ENCODE peak calls at places on chromosome 1, in eight cellular contexts. One of them, this sample, is unnamed. For H3K27me3, the result is how much of the 10 kb centered on the place peaks cover.

GRCh38 chr1:36156329-36157114 is 562 bp downstream of the MAP7D1 start:
- DNase-seq in transverse colon: peak
- DNase-seq in heart right ventricle: peak
- DNase-seq in PC-9: no peak
- DNase-seq in kidney epithelial cell: no peak
- DNase-seq in mesenchymal stem cell: peak
- DNase-seq in mammary epithelial cell: peak
- DNase-seq in brain microvascular endothelial cell: peak
- DNase-seq in this sample: peak

GRCh38 chr1:29542476-29543015 is 306.2 kb downstream of the PTPRU start:
- DNase-seq in mesenchymal stem cell: no peak
- DNase-seq in brain microvascular endothelial cell: no peak
- DNase-seq in transverse colon: no peak
- DNase-seq in kidney epithelial cell: no peak
- DNase-seq in mammary epithelial cell: no peak
- DNase-seq in heart right ventricle: no peak
- DNase-seq in PC-9: no peak
- DNase-seq in this sample: no peak

GRCh38 chr1:177857285-177857684 is 112.6 kb downstream of the SEC16B start:
- DNase-seq in brain microvascular endothelial cell: no peak
- DNase-seq in transverse colon: no peak
- DNase-seq in heart right ventricle: no peak
- DNase-seq in mesenchymal stem cell: no peak
- DNase-seq in PC-9: no peak
- DNase-seq in mammary epithelial cell: no peak
- DNase-seq in kidney epithelial cell: no peak
- DNase-seq in this sample: no peak

GRCh38 chr1:194533641-194534040 is 1347.2 kb upstream of the B3GALT2 start:
- DNase-seq in heart right ventricle: no peak
- DNase-seq in mammary epithelial cell: no peak
- DNase-seq in kidney epithelial cell: peak
- DNase-seq in brain microvascular endothelial cell: no peak
- DNase-seq in mesenchymal stem cell: no peak
- DNase-seq in transverse colon: no peak
- DNase-seq in PC-9: no peak
- DNase-seq in this sample: no peak

GRCh38 chr1:110554871-110555801 is 36.2 kb upstream of the KCNA10 start:
- DNase-seq in heart right ventricle: peak
- DNase-seq in mammary epithelial cell: no peak
- DNase-seq in PC-9: no peak
- DNase-seq in brain microvascular endothelial cell: no peak
- DNase-seq in kidney epithelial cell: no peak
- DNase-seq in mesenchymal stem cell: peak
- DNase-seq in transverse colon: peak
- DNase-seq in this sample: no peak

GRCh38 chr1:43206721-43207228 is 34.6 kb downstream of the CFAP57 start:
- DNase-seq in heart right ventricle: peak
- DNase-seq in transverse colon: no peak
- DNase-seq in PC-9: peak
- DNase-seq in brain microvascular endothelial cell: peak
- DNase-seq in mesenchymal stem cell: peak
- DNase-seq in kidney epithelial cell: peak
- DNase-seq in mammary epithelial cell: peak
- DNase-seq in this sample: peak

GRCh38 chr1:212613440-212614335 is 5.1 kb downstream of the ATF3 start:
- DNase-seq in kidney epithelial cell: no peak
- DNase-seq in brain microvascular endothelial cell: no peak
- DNase-seq in mammary epithelial cell: no peak
- DNase-seq in transverse colon: no peak
- DNase-seq in PC-9: no peak
- DNase-seq in mesenchymal stem cell: peak
- DNase-seq in heart right ventricle: no peak
- DNase-seq in this sample: no peak

GRCh38 chr1:91015794-91016550 is 5.9 kb downstream of the ZNF644 start:
- DNase-seq in mesenchymal stem cell: no peak
- DNase-seq in PC-9: peak
- DNase-seq in transverse colon: no peak
- DNase-seq in kidney epithelial cell: no peak
- DNase-seq in mammary epithelial cell: peak
- DNase-seq in brain microvascular endothelial cell: peak
- DNase-seq in heart right ventricle: no peak
- DNase-seq in this sample: no peak

GRCh38 chr1:25556791-25557476 is 13.5 kb downstream of the LDLRAP1 start:
- DNase-seq in mesenchymal stem cell: no peak
- DNase-seq in transverse colon: peak
- DNase-seq in kidney epithelial cell: no peak
- DNase-seq in heart right ventricle: no peak
- DNase-seq in brain microvascular endothelial cell: no peak
- DNase-seq in PC-9: peak
- DNase-seq in mammary epithelial cell: peak
- DNase-seq in this sample: peak

GRCh38 chr1:68166348-68166747 is 66.0 kb downstream of the WLS start:
- DNase-seq in PC-9: no peak
- DNase-seq in transverse colon: no peak
- DNase-seq in heart right ventricle: no peak
- DNase-seq in mesenchymal stem cell: peak
- DNase-seq in mammary epithelial cell: no peak
- DNase-seq in kidney epithelial cell: no peak
- DNase-seq in brain microvascular endothelial cell: no peak
- DNase-seq in this sample: no peak

GRCh38 chr1:6666696-6667095 is 34.9 kb downstream of the DNAJC11 start:
- DNase-seq in heart right ventricle: no peak
- DNase-seq in transverse colon: no peak
- DNase-seq in mammary epithelial cell: no peak
- DNase-seq in brain microvascular endothelial cell: no peak
- DNase-seq in PC-9: no peak
- DNase-seq in kidney epithelial cell: no peak
- DNase-seq in mesenchymal stem cell: no peak
- DNase-seq in this sample: no peak

DNA sequence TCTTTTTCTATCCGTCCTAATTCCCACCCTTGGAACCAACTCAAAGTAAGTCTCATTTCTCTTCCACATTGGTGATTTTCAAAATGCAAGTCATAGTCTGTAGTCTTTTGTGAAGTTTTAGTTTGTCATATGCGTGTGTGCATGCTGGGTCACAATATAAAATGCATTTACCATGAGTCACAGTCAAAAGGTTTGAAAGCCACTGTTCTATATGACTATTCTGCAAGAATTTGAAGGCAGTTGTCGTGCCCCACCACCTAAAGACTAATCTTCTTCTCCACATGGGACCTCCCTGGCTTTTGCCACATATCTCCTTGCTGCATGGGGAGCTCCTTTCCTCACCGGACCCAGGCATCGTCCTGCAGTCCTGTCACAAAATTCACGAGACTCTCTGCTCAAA is 1.6 kb downstream of the STPG1 start:
- DNase-seq in transverse colon: no peak
- DNase-seq in mammary epithelial cell: peak
- DNase-seq in brain microvascular endothelial cell: no peak
- DNase-seq in heart right ventricle: no peak
- DNase-seq in kidney epithelial cell: no peak
- DNase-seq in PC-9: peak
- DNase-seq in mesenchymal stem cell: peak
- DNase-seq in this sample: no peak
- H3K4me3 ChIP-seq in transverse colon: no peak
- H3K4me3 ChIP-seq in mammary epithelial cell: no peak
- H3K4me3 ChIP-seq in brain microvascular endothelial cell: peak
- H3K4me3 ChIP-seq in heart right ventricle: no peak
- H3K4me3 ChIP-seq in kidney epithelial cell: no peak
- H3K4me3 ChIP-seq in PC-9: no peak
- H3K4me3 ChIP-seq in mesenchymal stem cell: no peak
- H3K4me3 ChIP-seq in this sample: no peak

GRCh38 chr1:112711041-112711440 is 4.1 kb downstream of the PPM1J start:
- DNase-seq in mammary epithelial cell: no peak
- DNase-seq in heart right ventricle: no peak
- DNase-seq in transverse colon: no peak
- DNase-seq in brain microvascular endothelial cell: no peak
- DNase-seq in kidney epithelial cell: no peak
- DNase-seq in mesenchymal stem cell: no peak
- DNase-seq in PC-9: no peak
- DNase-seq in this sample: no peak

GRCh38 chr1:112710586-112710985 is 3.7 kb upstream of the RHOC start:
- DNase-seq in brain microvascular endothelial cell: no peak
- DNase-seq in transverse colon: no peak
- DNase-seq in heart right ventricle: no peak
- DNase-seq in kidney epithelial cell: no peak
- DNase-seq in PC-9: no peak
- DNase-seq in mesenchymal stem cell: no peak
- DNase-seq in mammary epithelial cell: no peak
- DNase-seq in this sample: no peak

GRCh38 chr1:112712191-112712590 is 2.9 kb downstream of the PPM1J start:
- DNase-seq in brain microvascular endothelial cell: no peak
- DNase-seq in mesenchymal stem cell: no peak
- DNase-seq in heart right ventricle: no peak
- DNase-seq in transverse colon: no peak
- DNase-seq in kidney epithelial cell: no peak
- DNase-seq in mammary epithelial cell: no peak
- DNase-seq in PC-9: no peak
- DNase-seq in this sample: no peak

GRCh38 chr1:112712701-112713128 is 2.4 kb downstream of the PPM1J start:
- DNase-seq in brain microvascular endothelial cell: no peak
- DNase-seq in heart right ventricle: no peak
- DNase-seq in kidney epithelial cell: no peak
- DNase-seq in mammary epithelial cell: no peak
- DNase-seq in PC-9: no peak
- DNase-seq in mesenchymal stem cell: no peak
- DNase-seq in transverse colon: no peak
- DNase-seq in this sample: no peak

DNA sequence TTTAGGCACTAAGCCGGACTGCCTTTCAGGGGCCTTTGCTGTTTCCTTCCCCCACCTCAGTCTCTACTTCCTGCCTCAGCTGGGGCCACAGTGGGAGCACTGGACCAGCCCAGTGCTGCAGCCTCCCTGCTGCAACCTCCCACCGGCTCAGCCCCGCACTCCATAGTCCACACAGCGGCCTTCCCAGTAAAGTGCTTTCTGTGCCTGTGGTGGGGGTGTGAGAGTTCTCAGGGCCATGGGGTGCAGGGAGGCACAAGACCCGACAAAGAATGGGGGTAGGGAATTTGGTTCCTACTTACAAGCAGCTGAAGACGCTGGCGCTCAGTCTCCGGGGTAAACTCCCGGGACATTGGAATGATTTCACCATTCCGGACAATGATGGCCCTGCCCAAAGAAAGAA is 3.5 kb downstream of the PPM1J start:
- DNase-seq in brain microvascular endothelial cell: no peak
- DNase-seq in PC-9: no peak
- DNase-seq in kidney epithelial cell: no peak
- DNase-seq in mesenchymal stem cell: no peak
- DNase-seq in mammary epithelial cell: no peak
- DNase-seq in transverse colon: no peak
- DNase-seq in heart right ventricle: no peak
- DNase-seq in this sample: no peak
- H3K27me3 ChIP-seq in brain microvascular endothelial cell: under half
- H3K27me3 ChIP-seq in PC-9: under half
- H3K27me3 ChIP-seq in kidney epithelial cell: under half
- H3K27me3 ChIP-seq in mesenchymal stem cell: under half
- H3K27me3 ChIP-seq in mammary epithelial cell: under half
- H3K27me3 ChIP-seq in transverse colon: under half
- H3K27me3 ChIP-seq in heart right ventricle: under half
- H3K27me3 ChIP-seq in this sample: under half

GRCh38 chr1:66532798-66533783 is 862 bp upstream of the SGIP1 start:
- DNase-seq in PC-9: no peak
- DNase-seq in brain microvascular endothelial cell: peak
- DNase-seq in kidney epithelial cell: peak
- DNase-seq in mesenchymal stem cell: peak
- DNase-seq in heart right ventricle: peak
- DNase-seq in mammary epithelial cell: no peak
- DNase-seq in transverse colon: no peak
- DNase-seq in this sample: peak

GRCh38 chr1:66535853-66536252 is 1.9 kb downstream of the SGIP1 start:
- DNase-seq in mesenchymal stem cell: no peak
- DNase-seq in mammary epithelial cell: no peak
- DNase-seq in transverse colon: no peak
- DNase-seq in brain microvascular endothelial cell: no peak
- DNase-seq in kidney epithelial cell: no peak
- DNase-seq in heart right ventricle: no peak
- DNase-seq in PC-9: no peak
- DNase-seq in this sample: no peak

GRCh38 chr1:66532214-66532613 is 1.7 kb upstream of the SGIP1 start:
- DNase-seq in PC-9: no peak
- DNase-seq in heart right ventricle: no peak
- DNase-seq in mesenchymal stem cell: no peak
- DNase-seq in brain microvascular endothelial cell: no peak
- DNase-seq in kidney epithelial cell: no peak
- DNase-seq in mammary epithelial cell: no peak
- DNase-seq in transverse colon: no peak
- DNase-seq in this sample: no peak

GRCh38 chr1:66535149-66535548 is 1.2 kb downstream of the SGIP1 start:
- DNase-seq in kidney epithelial cell: no peak
- DNase-seq in PC-9: no peak
- DNase-seq in transverse colon: no peak
- DNase-seq in mesenchymal stem cell: no peak
- DNase-seq in mammary epithelial cell: no peak
- DNase-seq in brain microvascular endothelial cell: no peak
- DNase-seq in heart right ventricle: no peak
- DNase-seq in this sample: no peak

GRCh38 chr1:66533804-66534745 is at the start of gene SGIP1:
- DNase-seq in PC-9: no peak
- DNase-seq in brain microvascular endothelial cell: peak
- DNase-seq in mesenchymal stem cell: peak
- DNase-seq in transverse colon: peak
- DNase-seq in kidney epithelial cell: no peak
- DNase-seq in mammary epithelial cell: no peak
- DNase-seq in heart right ventricle: peak
- DNase-seq in this sample: peak
- H3K4me3 ChIP-seq in PC-9: no peak
- H3K4me3 ChIP-seq in brain microvascular endothelial cell: peak
- H3K4me3 ChIP-seq in mesenchymal stem cell: peak
- H3K4me3 ChIP-seq in transverse colon: peak
- H3K4me3 ChIP-seq in kidney epithelial cell: peak
- H3K4me3 ChIP-seq in mammary epithelial cell: peak
- H3K4me3 ChIP-seq in heart right ventricle: peak
- H3K4me3 ChIP-seq in this sample: peak

DNA sequence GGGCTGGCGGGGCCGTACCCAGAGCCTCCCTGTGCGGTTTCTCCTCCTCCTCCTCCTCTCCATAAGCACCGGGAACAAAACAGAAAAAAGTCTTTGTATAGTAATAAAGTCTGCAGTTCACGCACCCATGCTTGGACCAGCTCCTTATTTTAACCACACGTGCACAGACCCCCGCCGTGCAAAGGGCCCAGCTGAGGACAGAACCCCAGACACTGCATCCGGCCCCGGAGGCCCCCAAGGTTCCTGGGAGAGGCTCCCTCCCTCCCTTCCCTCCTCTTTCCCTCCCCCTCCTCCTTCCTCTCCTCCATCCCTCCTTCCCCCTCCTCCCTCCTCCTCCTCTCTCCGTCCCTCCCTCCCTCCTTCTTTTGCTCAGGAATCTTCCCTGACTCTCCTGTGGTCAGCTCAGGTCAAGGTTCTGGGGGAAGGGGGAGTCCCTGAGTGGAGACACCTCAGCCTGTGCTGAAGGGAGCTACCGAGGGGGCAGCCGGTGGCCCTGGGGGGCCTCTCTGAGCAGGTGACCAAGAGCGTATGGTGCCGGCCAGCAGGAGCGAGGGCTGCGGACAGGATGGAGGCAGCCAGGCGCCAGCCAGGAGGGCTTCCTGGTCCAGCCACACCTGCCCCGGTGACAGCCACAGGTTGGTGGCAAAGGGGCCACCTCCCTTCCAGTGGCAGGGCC is 3.3 kb upstream of the TTLL10 start:
- DNase-seq in kidney epithelial cell: no peak
- DNase-seq in heart right ventricle: no peak
- DNase-seq in mammary epithelial cell: no peak
- DNase-seq in brain microvascular endothelial cell: no peak
- DNase-seq in mesenchymal stem cell: no peak
- DNase-seq in transverse colon: no peak
- DNase-seq in PC-9: no peak
- DNase-seq in this sample: no peak
- H3K27me3 ChIP-seq in kidney epithelial cell: under half
- H3K27me3 ChIP-seq in heart right ventricle: half or more
- H3K27me3 ChIP-seq in mammary epithelial cell: under half
- H3K27me3 ChIP-seq in brain microvascular endothelial cell: under half
- H3K27me3 ChIP-seq in mesenchymal stem cell: under half
- H3K27me3 ChIP-seq in transverse colon: half or more
- H3K27me3 ChIP-seq in PC-9: under half
- H3K27me3 ChIP-seq in this sample: half or more

This sample was measured in SJCRH30.